ENCODE peak calls at places on chromosomes 7 and 10, in four cellular contexts. U, V, I and E are unnamed samples.

GRCh38 chr7:43290978-43291377 is 178.5 kb downstream of the HECW1 start:
- DNase-seq in V (no peak), U (no peak), I (no peak), E (no peak)

GRCh38 chr7:149277871-149278270 is 15.9 kb downstream of the ZNF783 start:
- DNase-seq in I (no peak), U (no peak), V (no peak), E (no peak)

GRCh38 chr10:30495687-30496086 is 61.7 kb downstream of the MAP3K8 start:
- DNase-seq in I (no peak), V (no peak), U (no peak), E (no peak)

GRCh38 chr7:95609277-95609971 is 13.1 kb upstream of the PDK4 start:
- DNase-seq in U (no peak), V (peak; percentile 36), I (no peak), E (no peak)

GRCh38 chr7:47379629-47380324 is 202.1 kb downstream of the TNS3 start:
- DNase-seq in V (peak; percentile 44), U (peak; percentile 68), I (no peak), E (no peak)

GRCh38 chr7:157441023-157441399 is 104.2 kb downstream of the DNAJB6 start:
- DNase-seq in V (no peak), U (no peak), I (no peak), E (no peak)

GRCh38 chr10:62582804-62583208 is 208.6 kb downstream of the ZNF365 start:
- DNase-seq in V (peak; percentile 97), U (no peak), I (no peak), E (no peak)

GRCh38 chr7:149196705-149197171 is 1.4 kb downstream of the ZNF282 start:
- DNase-seq in I (no peak), U (peak; percentile 68), V (no peak), E (no peak)

GRCh38 chr10:834493-834892 is 97.0 kb downstream of the LARP4B start:
- DNase-seq in V (no peak), U (no peak), I (no peak), E (no peak)

GRCh38 chr7:84529480-84530205 is 335.1 kb upstream of the SEMA3A start:
- DNase-seq in U (no peak), V (peak; percentile 77), I (no peak), E (no peak)